ENCODE peak calls at places on chromosomes 5 and 9, in ten cellular contexts. L is breast epithelium, F is stomach, S is PC-9, J is tibial artery, E is heart right ventricle, V is AG09319, D is osteocyte, R is lower lobe of right lung, H is AG09309. U is an unnamed sample.

GRCh38 chr5:111077678-111078077 is 6.2 kb downstream of the TSLP start:
- DNase-seq in L (no peak), F (no peak), S (no peak), J (no peak), E (no peak), V (no peak), D (no peak), R (no peak), H (no peak), U (no peak)

GRCh38 chr5:102975040-102975439 is 144.9 kb downstream of the GIN1 start:
- DNase-seq in L (no peak), F (no peak), S (no peak), J (no peak), E (no peak), V (no peak), D (no peak), R (no peak), H (no peak), U (no peak)

GRCh38 chr5:142110046-142110531 is 1.5 kb downstream of the NDFIP1 start:
- DNase-seq in L (no peak), F (no peak), S (no peak), J (peak), E (no peak), V (no peak), D (no peak), R (no peak), H (no peak), U (peak)

GRCh38 chr9:113345693-113346092 is 3.6 kb upstream of the BSPRY start:
- DNase-seq in L (no peak), F (no peak), S (no peak), J (no peak), E (no peak), V (no peak), D (no peak), R (no peak), H (no peak), U (no peak)

GRCh38 chr5:35963381-35963843 is 25.0 kb upstream of the CAPSL start:
- DNase-seq in L (no peak), F (no peak), S (no peak), J (no peak), E (no peak), V (no peak), D (no peak), R (no peak), H (no peak), U (no peak)

GRCh38 chr5:153965102-153965645 is 73.5 kb downstream of the FAM114A2 start:
- DNase-seq in L (no peak), F (peak), S (peak), J (peak), E (peak), V (no peak), D (no peak), R (no peak), H (peak), U (peak)

GRCh38 chr5:6496207-6496584 is 47.5 kb downstream of the UBE2QL1 start:
- DNase-seq in L (no peak), F (no peak), S (no peak), J (no peak), E (no peak), V (no peak), D (no peak), R (no peak), H (no peak), U (peak)

GRCh38 chr9:101791938-101792337 is 53.5 kb upstream of the GRIN3A start:
- DNase-seq in L (no peak), F (no peak), S (peak), J (no peak), E (no peak), V (no peak), D (no peak), R (no peak), H (no peak), U (no peak)

GRCh38 chr5:6634327-6634713 is 1.1 kb downstream of the SRD5A1 start:
- DNase-seq in L (no peak), F (no peak), S (no peak), J (no peak), E (no peak), V (no peak), D (no peak), R (no peak), H (no peak), U (peak)

GRCh38 chr5:32444946-32445758 is 612 bp upstream of the ZFR start:
- DNase-seq in L (no peak), F (no peak), S (no peak), J (no peak), E (no peak), V (no peak), D (no peak), R (no peak), H (no peak), U (peak)

DNA sequence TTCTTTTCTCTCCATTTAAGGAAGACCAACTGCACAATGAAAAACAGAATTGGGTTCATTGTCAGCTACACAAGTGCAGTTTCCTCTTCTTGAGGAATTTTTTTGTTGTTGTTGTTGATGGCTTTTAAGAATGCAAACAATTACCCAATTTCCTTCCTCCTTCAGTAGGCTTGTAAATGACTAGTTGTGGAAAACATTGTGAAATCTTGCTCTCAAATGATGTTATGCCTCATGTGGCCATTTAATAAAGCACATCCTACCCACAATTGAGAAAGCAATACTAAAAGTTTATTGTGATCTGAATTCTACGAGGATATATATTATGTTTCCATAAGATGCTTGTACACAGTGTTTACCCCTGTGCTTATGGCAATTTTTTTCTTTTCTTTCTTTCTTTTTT is 171.6 kb downstream of the FAM174A start:
- DNase-seq in L (no peak), F (no peak), S (no peak), J (no peak), E (no peak), V (no peak), D (no peak), R (no peak), H (no peak), U (no peak)
- TF ChIP-seq CTCF in L (no peak), F (no peak), S (peak), J (peak), E (peak), V (no peak), D (peak), R (peak), H (peak), U (no peak)

DNA sequence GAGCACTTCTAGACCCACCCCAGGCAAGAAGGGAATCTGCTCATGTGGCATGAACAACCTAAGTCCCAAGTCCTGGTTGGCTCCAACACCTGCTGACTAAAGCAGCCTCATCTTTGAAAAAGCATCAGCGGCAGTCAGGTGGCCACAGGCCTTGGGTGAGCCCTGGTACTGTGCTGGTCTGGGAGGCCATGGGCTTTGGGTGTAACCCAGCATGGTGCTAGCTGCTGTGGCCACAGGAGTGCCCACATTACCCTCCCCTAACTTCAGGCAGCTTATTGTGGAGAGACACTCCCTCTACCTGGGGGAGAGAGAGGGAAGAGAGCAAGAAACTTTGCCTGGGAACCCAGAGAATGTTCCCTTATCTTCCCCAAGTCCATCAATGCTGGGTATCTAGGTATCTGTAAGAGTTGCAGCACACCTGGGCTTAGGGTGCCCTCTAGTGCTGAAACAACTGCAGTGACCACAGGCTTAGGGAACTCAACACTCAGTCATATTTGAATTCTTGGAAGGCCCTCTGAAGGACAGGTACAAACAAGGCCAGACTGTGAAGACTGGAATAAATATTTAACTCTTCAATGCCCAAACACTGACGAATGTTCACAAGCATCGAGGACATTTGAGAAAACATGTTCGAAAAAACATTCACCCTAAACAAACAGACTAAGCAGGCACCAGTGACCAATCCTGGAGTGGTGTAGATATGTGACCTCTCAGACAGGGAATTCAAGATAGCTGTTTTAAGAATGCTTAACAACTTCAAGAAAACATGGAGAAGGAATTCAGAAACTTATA is 69.9 kb upstream of the OR2K2 start:
- DNase-seq in L (no peak), F (peak), S (peak), J (no peak), E (no peak), V (no peak), D (no peak), R (no peak), H (no peak), U (peak)
- TF ChIP-seq CTCF in L (no peak), F (peak), S (peak), J (no peak), E (no peak), V (peak), D (peak), R (peak), H (peak), U (peak)

GRCh38 chr5:109688647-109688998 is 1.1 kb upstream of the MAN2A1 start:
- DNase-seq in L (no peak), F (no peak), S (no peak), J (no peak), E (no peak), V (no peak), D (no peak), R (no peak), H (no peak), U (peak)

GRCh38 chr5:109691248-109691574 is 1.5 kb downstream of the MAN2A1 start:
- DNase-seq in L (no peak), F (no peak), S (no peak), J (no peak), E (no peak), V (no peak), D (no peak), R (no peak), H (no peak), U (no peak)

GRCh38 chr5:109689740-109690455 is at the start of gene MAN2A1:
- DNase-seq in L (peak), F (peak), S (peak), J (peak), E (peak), V (peak), D (peak), R (peak), H (no peak), U (peak)

GRCh38 chr5:109690456-109691247 is 925 bp downstream of the MAN2A1 start:
- DNase-seq in L (peak), F (peak), S (peak), J (peak), E (peak), V (peak), D (peak), R (peak), H (peak), U (peak)

GRCh38 chr5:109688999-109689739 is 558 bp upstream of the MAN2A1 start:
- DNase-seq in L (peak), F (peak), S (peak), J (peak), E (peak), V (peak), D (peak), R (peak), H (no peak), U (peak)
- TF ChIP-seq CTCF in L (no peak), F (no peak), S (peak), J (no peak), E (peak), V (no peak), D (peak), R (no peak), H (no peak), U (no peak)

GRCh38 chr9:135159801-135160200 is 72.3 kb downstream of the OLFM1 start:
- DNase-seq in L (no peak), F (no peak), S (no peak), J (no peak), E (no peak), V (no peak), D (no peak), R (no peak), H (no peak), U (no peak)
- TF ChIP-seq CTCF in L (no peak), F (no peak), S (no peak), J (no peak), E (no peak), V (no peak), D (no peak), R (no peak), H (no peak), U (no peak)

DNA sequence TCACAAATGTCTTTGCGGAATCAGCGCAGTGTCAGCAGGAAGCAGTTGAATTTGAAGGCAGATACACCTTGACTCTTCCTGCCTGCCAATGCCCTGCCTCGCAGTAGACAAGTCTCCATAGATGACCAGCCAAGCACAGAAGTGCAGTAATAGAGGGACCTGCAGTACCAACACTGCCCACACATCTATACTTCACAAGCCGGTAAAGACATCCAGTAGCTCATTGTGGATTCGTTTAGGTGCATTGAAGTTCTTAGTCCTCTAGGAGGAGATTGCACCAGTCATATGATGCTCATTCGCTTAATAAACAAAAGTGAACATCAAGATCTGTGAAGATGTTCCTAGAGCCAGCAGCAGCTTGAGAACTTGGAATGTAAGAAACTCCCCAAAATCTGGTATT is 7.1 kb upstream of the IFNA2 start:
- DNase-seq in L (no peak), F (no peak), S (no peak), J (no peak), E (no peak), V (no peak), D (no peak), R (no peak), H (no peak), U (no peak)
- TF ChIP-seq CTCF in L (no peak), F (no peak), S (peak), J (no peak), E (no peak), V (no peak), D (peak), R (peak), H (peak), U (no peak)